ENCODE peak calls at places on chromosomes 11 and 22, in eight cellular contexts. One of them, this sample, is unnamed. For H3K4me1, the result is how much of the 10 kb centered on the place peaks cover.

GRCh38 chr11:80958414-80958813 is 1517.6 kb upstream of the TENM4 start:
- DNase-seq in tibial nerve: no peak
- DNase-seq in psoas muscle: no peak
- DNase-seq in right lobe of liver: no peak
- DNase-seq in mesendoderm: no peak
- DNase-seq in PC-3: peak
- DNase-seq in pancreas: no peak
- DNase-seq in PC-9: peak
- DNase-seq in this sample: no peak

GRCh38 chr11:119964136-119965025 is 173.5 kb downstream of the TRIM29 start:
- DNase-seq in pancreas: no peak
- DNase-seq in PC-3: no peak
- DNase-seq in psoas muscle: no peak
- DNase-seq in tibial nerve: no peak
- DNase-seq in right lobe of liver: no peak
- DNase-seq in mesendoderm: peak
- DNase-seq in PC-9: peak
- DNase-seq in this sample: no peak

GRCh38 chr22:39309364-39309861 is 10.0 kb downstream of the RPL3 start:
- DNase-seq in tibial nerve: no peak
- DNase-seq in PC-3: no peak
- DNase-seq in pancreas: peak
- DNase-seq in right lobe of liver: no peak
- DNase-seq in psoas muscle: no peak
- DNase-seq in PC-9: no peak
- DNase-seq in mesendoderm: peak
- DNase-seq in this sample: no peak

GRCh38 chr22:39690901-39691620 is 120.5 kb downstream of the CACNA1I start:
- DNase-seq in psoas muscle: no peak
- DNase-seq in PC-3: no peak
- DNase-seq in pancreas: peak
- DNase-seq in PC-9: no peak
- DNase-seq in right lobe of liver: no peak
- DNase-seq in mesendoderm: peak
- DNase-seq in tibial nerve: no peak
- DNase-seq in this sample: no peak

GRCh38 chr11:105236631-105237030 is 97.1 kb upstream of the CARD18 start:
- DNase-seq in psoas muscle: no peak
- DNase-seq in tibial nerve: no peak
- DNase-seq in mesendoderm: no peak
- DNase-seq in PC-9: no peak
- DNase-seq in right lobe of liver: no peak
- DNase-seq in pancreas: no peak
- DNase-seq in PC-3: peak
- DNase-seq in this sample: no peak

GRCh38 chr11:93689166-93689734 is 27.8 kb downstream of the CEP295 start:
- DNase-seq in PC-9: no peak
- DNase-seq in PC-3: peak
- DNase-seq in psoas muscle: no peak
- DNase-seq in pancreas: no peak
- DNase-seq in right lobe of liver: no peak
- DNase-seq in mesendoderm: no peak
- DNase-seq in tibial nerve: no peak
- DNase-seq in this sample: no peak

GRCh38 chr11:15670520-15671070 is 555.9 kb downstream of the INSC start:
- DNase-seq in right lobe of liver: no peak
- DNase-seq in PC-3: no peak
- DNase-seq in tibial nerve: no peak
- DNase-seq in PC-9: no peak
- DNase-seq in mesendoderm: no peak
- DNase-seq in pancreas: no peak
- DNase-seq in psoas muscle: no peak
- DNase-seq in this sample: no peak

GRCh38 chr22:49514656-49515055 is 313.0 kb downstream of the BRD1 start:
- DNase-seq in PC-9: no peak
- DNase-seq in mesendoderm: no peak
- DNase-seq in psoas muscle: no peak
- DNase-seq in PC-3: no peak
- DNase-seq in right lobe of liver: peak
- DNase-seq in tibial nerve: no peak
- DNase-seq in pancreas: no peak
- DNase-seq in this sample: no peak

GRCh38 chr11:56910046-56910753 is 78.5 kb upstream of the OR5AK2 start:
- DNase-seq in pancreas: no peak
- DNase-seq in PC-3: peak
- DNase-seq in tibial nerve: no peak
- DNase-seq in right lobe of liver: no peak
- DNase-seq in psoas muscle: no peak
- DNase-seq in mesendoderm: no peak
- DNase-seq in PC-9: no peak
- DNase-seq in this sample: no peak

GRCh38 chr11:131916633-131917032 is 546.2 kb downstream of the NTM start:
- DNase-seq in mesendoderm: no peak
- DNase-seq in right lobe of liver: no peak
- DNase-seq in PC-3: no peak
- DNase-seq in pancreas: no peak
- DNase-seq in tibial nerve: no peak
- DNase-seq in PC-9: no peak
- DNase-seq in psoas muscle: no peak
- DNase-seq in this sample: no peak

GRCh38 chr11:69012092-69013008 is 696 bp downstream of the MRGPRF start:
- DNase-seq in PC-3: no peak
- DNase-seq in PC-9: no peak
- DNase-seq in mesendoderm: no peak
- DNase-seq in right lobe of liver: no peak
- DNase-seq in psoas muscle: peak
- DNase-seq in pancreas: peak
- DNase-seq in tibial nerve: no peak
- DNase-seq in this sample: no peak

GRCh38 chr22:19523240-19524169 is 705 bp downstream of the CLDN5 start:
- DNase-seq in PC-3: no peak
- DNase-seq in right lobe of liver: peak
- DNase-seq in pancreas: no peak
- DNase-seq in psoas muscle: no peak
- DNase-seq in mesendoderm: peak
- DNase-seq in PC-9: no peak
- DNase-seq in tibial nerve: no peak
- DNase-seq in this sample: no peak

GRCh38 chr22:27377901-27378300 is 423.7 kb downstream of the MN1 start:
- DNase-seq in tibial nerve: no peak
- DNase-seq in PC-3: no peak
- DNase-seq in right lobe of liver: peak
- DNase-seq in PC-9: no peak
- DNase-seq in psoas muscle: no peak
- DNase-seq in pancreas: peak
- DNase-seq in mesendoderm: no peak
- DNase-seq in this sample: no peak

GRCh38 chr22:31872209-31872608 is 72.1 kb upstream of the YWHAH start:
- DNase-seq in right lobe of liver: no peak
- DNase-seq in pancreas: no peak
- DNase-seq in PC-9: no peak
- DNase-seq in tibial nerve: no peak
- DNase-seq in PC-3: no peak
- DNase-seq in psoas muscle: no peak
- DNase-seq in mesendoderm: peak
- DNase-seq in this sample: no peak

GRCh38 chr22:28329582-28330073 is 350.0 kb downstream of the TTC28 start:
- DNase-seq in right lobe of liver: no peak
- DNase-seq in PC-3: no peak
- DNase-seq in psoas muscle: no peak
- DNase-seq in mesendoderm: no peak
- DNase-seq in PC-9: no peak
- DNase-seq in tibial nerve: no peak
- DNase-seq in pancreas: no peak
- DNase-seq in this sample: no peak

GRCh38 chr11:118918128-118918685 is 7.5 kb downstream of the BCL9L start:
- DNase-seq in PC-9: peak
- DNase-seq in pancreas: peak
- DNase-seq in mesendoderm: peak
- DNase-seq in psoas muscle: peak
- DNase-seq in PC-3: peak
- DNase-seq in tibial nerve: peak
- DNase-seq in right lobe of liver: peak
- DNase-seq in this sample: no peak

GRCh38 chr11:66888282-66888681 is 31.4 kb downstream of the LRFN4 start:
- DNase-seq in PC-9: no peak
- DNase-seq in tibial nerve: no peak
- DNase-seq in mesendoderm: no peak
- DNase-seq in psoas muscle: peak
- DNase-seq in right lobe of liver: peak
- DNase-seq in PC-3: peak
- DNase-seq in pancreas: peak
- DNase-seq in this sample: no peak

GRCh38 chr11:66892926-66893325 is 36.1 kb downstream of the LRFN4 start:
- DNase-seq in PC-9: peak
- DNase-seq in right lobe of liver: no peak
- DNase-seq in psoas muscle: peak
- DNase-seq in mesendoderm: no peak
- DNase-seq in tibial nerve: no peak
- DNase-seq in pancreas: no peak
- DNase-seq in PC-3: peak
- DNase-seq in this sample: no peak

GRCh38 chr11:66889974-66890373 is 33.1 kb downstream of the LRFN4 start:
- DNase-seq in PC-9: peak
- DNase-seq in right lobe of liver: no peak
- DNase-seq in tibial nerve: no peak
- DNase-seq in pancreas: no peak
- DNase-seq in psoas muscle: peak
- DNase-seq in PC-3: no peak
- DNase-seq in mesendoderm: no peak
- DNase-seq in this sample: no peak

GRCh38 chr11:66887531-66887930 is 30.7 kb downstream of the LRFN4 start:
- DNase-seq in pancreas: peak
- DNase-seq in PC-3: no peak
- DNase-seq in right lobe of liver: no peak
- DNase-seq in mesendoderm: no peak
- DNase-seq in tibial nerve: no peak
- DNase-seq in PC-9: no peak
- DNase-seq in psoas muscle: peak
- DNase-seq in this sample: no peak

DNA sequence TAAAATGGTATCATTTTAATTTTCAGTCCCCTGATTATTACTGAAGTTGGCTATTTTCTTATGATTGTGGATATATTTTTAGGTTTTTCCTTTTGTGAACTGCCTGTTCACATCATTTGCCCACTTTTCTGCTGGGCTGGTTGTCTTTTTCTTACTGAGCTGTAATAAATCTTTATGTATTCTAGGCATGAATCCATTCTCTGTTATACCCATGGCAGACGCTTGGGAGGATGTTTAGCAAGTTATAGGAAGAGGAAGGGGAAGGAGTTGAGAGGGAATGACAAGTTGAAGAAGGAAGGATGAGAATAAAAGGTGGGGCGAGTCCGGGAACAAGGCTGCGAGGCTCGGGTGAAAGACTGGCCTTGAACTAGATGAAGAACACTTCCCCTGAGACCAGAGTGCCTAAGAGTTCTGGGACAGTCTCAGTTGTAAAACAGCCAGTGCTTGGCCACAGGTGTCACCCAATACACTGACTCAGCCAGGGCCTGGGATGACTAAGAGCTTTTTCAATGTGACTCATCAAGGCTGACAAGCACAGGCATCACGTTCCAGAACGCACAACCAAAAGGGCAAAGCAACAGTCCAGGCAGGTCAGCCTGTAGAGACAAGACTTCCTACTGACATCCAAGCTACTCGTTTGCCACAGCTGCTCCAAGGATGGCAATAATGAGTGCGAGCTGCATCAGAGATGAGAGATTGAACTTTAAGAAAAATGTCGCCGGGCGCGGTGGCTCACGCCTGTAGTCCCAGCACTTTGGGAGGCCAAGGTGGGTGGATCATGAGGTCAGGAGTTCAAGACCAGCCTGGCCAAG is 35.2 kb downstream of the LRFN4 start:
- DNase-seq in right lobe of liver: peak
- DNase-seq in PC-9: peak
- DNase-seq in pancreas: peak
- DNase-seq in mesendoderm: peak
- DNase-seq in PC-3: peak
- DNase-seq in psoas muscle: peak
- DNase-seq in tibial nerve: no peak
- DNase-seq in this sample: no peak
- H3K4me1 ChIP-seq in right lobe of liver: under half
- H3K4me1 ChIP-seq in PC-9: under half
- H3K4me1 ChIP-seq in pancreas: under half
- H3K4me1 ChIP-seq in mesendoderm: under half
- H3K4me1 ChIP-seq in PC-3: under half
- H3K4me1 ChIP-seq in psoas muscle: under half
- H3K4me1 ChIP-seq in tibial nerve: under half
- H3K4me1 ChIP-seq in this sample: under half

DNA sequence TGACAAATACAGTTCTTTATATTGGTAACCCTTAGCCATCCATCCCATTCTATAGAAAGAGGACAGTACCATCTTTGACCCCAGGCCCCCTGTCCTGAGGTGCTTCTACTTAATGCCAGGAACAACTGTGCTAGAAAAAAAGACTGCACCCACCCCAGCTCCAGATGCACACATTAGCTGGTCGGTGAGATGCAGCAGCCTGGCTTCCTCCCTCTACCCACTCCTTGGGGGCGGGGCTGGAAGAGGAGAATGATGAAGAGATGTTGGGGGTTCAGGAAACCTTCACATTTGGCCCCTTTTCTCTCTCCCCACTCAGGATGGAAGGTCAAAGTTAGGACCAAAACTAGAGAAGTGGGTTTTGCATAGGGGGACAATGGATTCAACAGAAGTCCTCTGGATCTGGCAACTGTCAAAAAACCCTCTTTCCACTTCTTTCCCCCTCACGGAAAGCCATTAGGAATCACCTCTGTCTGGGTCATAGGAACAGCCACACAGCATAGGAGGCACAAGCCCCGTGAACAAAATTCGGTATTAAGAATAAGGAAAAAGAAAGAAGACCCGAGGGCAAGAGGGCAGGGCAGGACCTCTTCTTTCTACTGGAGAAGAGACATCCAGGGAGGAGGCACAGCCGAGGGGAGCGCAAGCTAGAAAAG is 755 bp downstream of the NRIP3 start:
- DNase-seq in mesendoderm: no peak
- DNase-seq in pancreas: no peak
- DNase-seq in PC-9: no peak
- DNase-seq in right lobe of liver: no peak
- DNase-seq in tibial nerve: no peak
- DNase-seq in psoas muscle: no peak
- DNase-seq in PC-3: no peak
- DNase-seq in this sample: no peak
- H3K4me1 ChIP-seq in mesendoderm: under half
- H3K4me1 ChIP-seq in pancreas: under half
- H3K4me1 ChIP-seq in PC-9: under half
- H3K4me1 ChIP-seq in right lobe of liver: under half
- H3K4me1 ChIP-seq in tibial nerve: under half
- H3K4me1 ChIP-seq in psoas muscle: under half
- H3K4me1 ChIP-seq in PC-3: under half
- H3K4me1 ChIP-seq in this sample: under half

GRCh38 chr11:282171-282570 is 4.0 kb downstream of the NLRP6 start:
- DNase-seq in psoas muscle: peak
- DNase-seq in tibial nerve: no peak
- DNase-seq in right lobe of liver: no peak
- DNase-seq in mesendoderm: no peak
- DNase-seq in pancreas: peak
- DNase-seq in PC-9: no peak
- DNase-seq in PC-3: no peak
- DNase-seq in this sample: no peak
- H3K4me1 ChIP-seq in psoas muscle: under half
- H3K4me1 ChIP-seq in tibial nerve: under half
- H3K4me1 ChIP-seq in right lobe of liver: under half
- H3K4me1 ChIP-seq in mesendoderm: under half
- H3K4me1 ChIP-seq in pancreas: under half
- H3K4me1 ChIP-seq in PC-9: under half
- H3K4me1 ChIP-seq in PC-3: under half
- H3K4me1 ChIP-seq in this sample: half or more

GRCh38 chr22:46111645-46112306 is 38.5 kb upstream of the PPARA start:
- DNase-seq in pancreas: no peak
- DNase-seq in psoas muscle: peak
- DNase-seq in tibial nerve: no peak
- DNase-seq in PC-3: no peak
- DNase-seq in right lobe of liver: no peak
- DNase-seq in mesendoderm: peak
- DNase-seq in PC-9: no peak
- DNase-seq in this sample: no peak
- H3K4me1 ChIP-seq in pancreas: under half
- H3K4me1 ChIP-seq in psoas muscle: half or more
- H3K4me1 ChIP-seq in tibial nerve: half or more
- H3K4me1 ChIP-seq in PC-3: under half
- H3K4me1 ChIP-seq in right lobe of liver: under half
- H3K4me1 ChIP-seq in mesendoderm: under half
- H3K4me1 ChIP-seq in PC-9: under half
- H3K4me1 ChIP-seq in this sample: under half

This sample was measured in effector memory CD4-positive, alpha-beta T cell.